ENCODE peak calls at places on chromosome 11, in eight cellular contexts. W is spleen, D is HepG2, L is endothelial cell of umbilical vein, A is transverse colon, F is GM23338, X is HCT116, C is K562. V is an unnamed sample.

GRCh38 chr11:117426297-117426685 is 98.6 kb downstream of the CEP164 start:
- DNase-seq in W (peak), X (peak), L (peak), F (peak), C (peak), D (peak), A (peak), V (peak)

GRCh38 chr11:17865765-17866428 is 131.3 kb downstream of the KCNC1 start:
- DNase-seq in L (no peak), F (no peak), W (no peak), A (no peak), X (no peak), C (no peak), D (no peak), V (no peak)

GRCh38 chr11:16815047-16815767 is 76.8 kb downstream of the C11orf58 start:
- DNase-seq in W (peak), A (peak), F (no peak), X (no peak), L (no peak), D (no peak), C (no peak), V (peak)

GRCh38 chr11:117722074-117722473 is 74.9 kb downstream of the DSCAML1 start:
- DNase-seq in W (no peak), F (no peak), A (no peak), X (no peak), L (no peak), C (no peak), D (no peak), V (no peak)

GRCh38 chr11:23206736-23207336 is 346.6 kb upstream of the CCDC179 start:
- DNase-seq in W (no peak), X (no peak), A (no peak), D (no peak), C (no peak), L (peak), F (no peak), V (no peak)

GRCh38 chr11:109747839-109748238 is 325.8 kb downstream of the C11orf87 start:
- DNase-seq in W (no peak), L (no peak), X (no peak), D (no peak), F (no peak), A (no peak), C (peak), V (no peak)

GRCh38 chr11:6401439-6401838 is 11.2 kb downstream of the SMPD1 start:
- DNase-seq in C (no peak), W (no peak), X (no peak), F (no peak), D (no peak), L (no peak), A (no peak), V (no peak)

GRCh38 chr11:1937616-1938342 is 9.4 kb upstream of the MRPL23 start:
- DNase-seq in C (no peak), X (no peak), A (no peak), F (no peak), W (peak), D (no peak), L (no peak), V (peak)

GRCh38 chr11:66311965-66312548 is 4.8 kb downstream of the CD248 start:
- DNase-seq in F (peak), A (peak), X (peak), W (peak), D (peak), C (peak), L (peak), V (peak)

GRCh38 chr11:126072141-126072741 is 9.6 kb upstream of the CDON start:
- DNase-seq in W (no peak), L (no peak), X (no peak), C (no peak), A (no peak), D (peak), F (peak), V (no peak)

GRCh38 chr11:108617055-108617454 is 23.5 kb upstream of the EXPH5 start:
- DNase-seq in F (no peak), D (no peak), A (no peak), L (no peak), C (no peak), W (no peak), X (no peak), V (no peak)

GRCh38 chr11:26569646-26570045 is 2.4 kb downstream of the MUC15 start:
- DNase-seq in W (no peak), X (no peak), D (no peak), C (no peak), A (no peak), L (no peak), F (no peak), V (no peak)

DNA sequence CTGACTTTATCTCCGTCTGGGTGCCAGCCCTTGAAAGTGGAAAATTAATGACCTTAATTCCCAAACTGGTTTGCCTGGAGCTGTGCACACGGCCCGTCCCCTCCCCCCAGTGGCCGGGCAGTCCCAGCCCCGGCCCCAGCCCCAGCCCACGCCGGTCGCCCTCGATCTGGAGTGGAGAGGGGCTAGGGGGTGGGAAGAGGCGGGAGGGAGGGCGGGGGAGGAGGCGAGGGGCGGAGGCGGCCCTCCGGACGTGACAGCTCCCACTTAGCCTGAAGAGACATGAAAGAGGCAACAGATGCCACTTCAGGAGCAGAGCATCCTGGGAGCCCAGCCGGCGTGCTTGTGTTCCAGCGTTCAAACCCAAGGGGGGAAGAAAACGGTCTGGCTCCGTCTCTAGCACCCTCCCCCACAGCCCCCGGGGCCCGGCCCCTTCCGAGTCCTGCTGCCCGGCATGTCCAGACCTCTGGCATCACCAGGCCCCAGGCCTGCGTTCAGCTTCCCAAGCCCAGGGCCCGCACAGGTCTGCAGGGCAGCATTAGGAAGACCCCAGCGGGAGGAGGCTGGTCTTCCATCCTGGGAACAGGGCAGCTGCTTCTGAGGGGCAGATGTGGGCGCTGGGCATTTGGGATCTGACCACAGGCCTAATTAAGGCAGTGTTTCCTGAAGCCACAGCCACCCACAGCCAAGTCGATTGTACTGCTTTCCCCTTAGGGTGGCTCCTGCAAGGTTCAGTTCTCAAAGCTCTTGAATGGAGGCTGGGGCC is 20.0 kb upstream of the LMO1 start:
- DNase-seq in C (no peak), W (peak), D (no peak), A (no peak), F (peak), X (no peak), L (no peak), V (peak)
- H3K4me3 ChIP-seq in C (no peak), W (peak), D (no peak), A (peak), F (peak), X (no peak), L (no peak), V (peak)

GRCh38 chr11:73308963-73309960 is 1.2 kb downstream of the ARHGEF17 start:
- DNase-seq in A (peak), W (peak), L (peak), C (peak), X (peak), D (peak), F (peak), V (peak)
- TF ChIP-seq POLR2AphosphoS5 in A (peak), W (peak), L (peak), C (no peak), X (peak), D (peak), F (peak), V (peak)

GRCh38 chr11:71241721-71242259 is 10.6 kb downstream of the SHANK2 start:
- DNase-seq in L (no peak), A (no peak), D (no peak), C (no peak), W (peak), F (no peak), X (no peak), V (peak)
- H3K4me3 ChIP-seq in L (no peak), A (no peak), D (peak), C (no peak), W (no peak), F (no peak), X (no peak), V (no peak)

DNA sequence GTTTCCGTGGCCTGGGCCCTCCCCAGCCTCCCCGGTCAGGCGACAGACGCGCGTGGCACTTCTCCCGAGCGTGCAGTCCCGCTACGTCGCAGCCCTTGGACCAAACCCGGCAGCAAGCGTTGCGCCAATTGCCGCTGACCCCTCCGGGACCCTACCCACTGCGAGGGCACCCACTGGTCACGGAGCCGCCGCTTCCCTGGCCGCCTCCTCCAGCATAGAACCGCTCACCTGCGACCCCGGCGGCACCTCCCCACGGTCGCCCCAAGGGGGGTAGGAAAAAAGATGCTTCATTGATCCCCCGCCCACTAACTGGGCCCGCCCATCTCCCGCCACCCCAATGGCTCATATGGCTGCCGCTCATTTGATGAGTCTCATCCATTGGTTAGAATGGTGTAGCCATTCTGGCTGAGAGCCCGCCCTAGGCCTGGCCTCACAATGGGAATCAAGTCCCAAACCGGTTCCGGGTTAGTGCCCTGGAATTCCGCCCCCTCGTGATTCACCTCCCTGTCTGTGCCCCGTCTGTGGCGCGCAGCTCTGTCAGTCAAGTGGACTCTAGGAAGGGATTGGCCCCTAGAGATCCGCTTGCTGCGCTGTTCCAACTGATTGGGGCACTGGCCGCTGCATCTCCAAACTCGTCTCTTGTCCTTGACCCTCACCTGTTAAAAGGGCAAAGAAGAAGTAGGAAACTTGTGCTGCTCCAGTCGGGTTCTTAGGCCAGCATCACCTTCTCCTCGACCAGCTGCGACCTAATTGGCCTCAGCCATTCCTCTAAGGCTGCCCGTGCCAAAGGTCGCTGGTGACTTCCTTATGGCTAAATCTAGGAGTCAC is at the start of gene MSANTD4:
- DNase-seq in A (peak), W (peak), D (peak), L (peak), F (peak), C (peak), X (peak), V (peak)
- TF ChIP-seq POLR2AphosphoS5 in A (peak), W (peak), D (peak), L (peak), F (peak), C (peak), X (peak), V (peak)

GRCh38 chr11:47377571-47378010 is 756 bp downstream of the SPI1 start:
- DNase-seq in C (no peak), A (no peak), L (no peak), X (no peak), F (no peak), W (peak), D (no peak), V (no peak)

GRCh38 chr11:47376543-47377371 is 1.6 kb downstream of the SPI1 start:
- DNase-seq in C (peak), X (no peak), F (peak), A (peak), W (peak), D (no peak), L (no peak), V (peak)

GRCh38 chr11:47375020-47375419 is 3.3 kb downstream of the SPI1 start:
- DNase-seq in W (peak), C (no peak), X (no peak), L (no peak), F (no peak), D (no peak), A (no peak), V (no peak)

GRCh38 chr11:47375546-47376085 is 2.7 kb downstream of the SPI1 start:
- DNase-seq in X (no peak), A (no peak), F (no peak), L (no peak), D (no peak), W (peak), C (no peak), V (no peak)

GRCh38 chr11:47376183-47376542 is 2.2 kb downstream of the SPI1 start:
- DNase-seq in F (no peak), C (no peak), L (no peak), A (no peak), W (peak), D (no peak), X (no peak), V (no peak)
- H3K4me3 ChIP-seq in F (no peak), C (peak), L (no peak), A (peak), W (peak), D (no peak), X (no peak), V (peak)

DNA sequence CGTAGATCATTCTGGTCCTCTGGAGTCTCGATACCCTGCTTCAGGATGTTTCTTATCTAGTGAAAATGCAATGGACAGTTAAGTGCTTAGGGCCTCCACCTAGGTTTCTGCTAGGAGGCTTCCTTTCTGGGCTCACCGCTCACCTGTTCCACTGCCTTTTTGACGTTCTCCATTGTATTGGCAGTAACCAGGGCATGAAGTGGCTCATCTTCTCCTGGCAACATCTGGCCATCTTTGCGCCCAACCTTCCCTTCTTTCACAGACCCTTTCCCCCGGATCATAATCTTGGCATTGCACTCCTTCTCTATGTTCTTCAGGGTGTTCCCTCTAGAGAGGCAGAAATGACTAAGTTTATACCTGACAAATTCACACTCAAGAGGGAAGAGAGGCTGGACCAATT is 9.1 kb downstream of the SF1 start:
- DNase-seq in L (no peak), C (no peak), D (no peak), F (no peak), X (no peak), A (no peak), W (peak), V (no peak)
- TF ChIP-seq POLR2AphosphoS5 in L (no peak), C (no peak), D (no peak), F (no peak), X (no peak), A (no peak), W (peak), V (no peak)